ENCODE peak calls at places on chromosomes 5 and 9, in five cellular contexts. E is EH; B is mammary epithelial cell; C is anterior cingulate cortex; W is stimulated activated CD4-positive, alpha-beta T cell treated with anti-CD3 and anti-CD28 coated beads, Interleukin-12 subunit alpha, Interleukin-12 subunit beta, amount 100 ng/mL, for 4 hours. P is an unnamed sample.

GRCh38 chr5:59436364-59437158 is 457.0 kb downstream of the PDE4D start:
- DNase-seq in E (no peak), B (no peak), C (no peak), W (no peak), P (no peak)

GRCh38 chr5:91151947-91152346 is 231.2 kb downstream of the ARRDC3 start:
- DNase-seq in E (peak), B (peak), C (no peak), W (no peak), P (no peak)

GRCh38 chr5:141492168-141492885 is 3.4 kb downstream of the PCDHGC5 start:
- DNase-seq in E (no peak), B (no peak), C (no peak), W (no peak), P (no peak)

GRCh38 chr5:129135633-129136032 is 41.1 kb downstream of the ISOC1 start:
- DNase-seq in E (no peak), B (no peak), C (no peak), W (no peak), P (no peak)

GRCh38 chr9:89002987-89003386 is 11.7 kb downstream of the S1PR3 start:
- DNase-seq in E (no peak), B (no peak), C (no peak), W (no peak), P (no peak)

GRCh38 chr5:172740483-172741205 is 30.4 kb downstream of the DUSP1 start:
- DNase-seq in E (peak), B (peak), C (no peak), W (no peak), P (no peak)

GRCh38 chr5:138947780-138948179 is 72.6 kb upstream of the LRRTM2 start:
- DNase-seq in E (no peak), B (no peak), C (no peak), W (no peak), P (no peak)

GRCh38 chr5:10420926-10421325 is 20.8 kb upstream of the ROPN1L start:
- DNase-seq in E (peak), B (no peak), C (no peak), W (no peak), P (no peak)

GRCh38 chr5:150640311-150641005 is at the start of gene SYNPO:
- DNase-seq in E (peak), B (peak), C (no peak), W (no peak), P (no peak)

GRCh38 chr9:88535226-88535931 is 401 bp downstream of the NXNL2 start:
- DNase-seq in E (peak), B (no peak), C (no peak), W (peak), P (no peak)

GRCh38 chr9:93569775-93570174 is 6.6 kb upstream of the PHF2 start:
- DNase-seq in E (no peak), B (no peak), C (no peak), W (no peak), P (no peak)

P was measured in 8988T.